ENCODE peak calls at places on chromosomes 7 and 10, in nine cellular contexts. M is HAP-1; P is CD4-positive, alpha-beta memory T cell; I is mesenchymal stem cell; A is fibroblast of lung; E is suprapubic skin; S is Karpas-422; Y is Peyer's patch; D is gastrocnemius medialis. W is an unnamed sample.

GRCh38 chr10:70956029-70956759 is 67.8 kb upstream of the PCBD1 start:
- DNase-seq in M (no peak), P (no peak), I (no peak), A (no peak), E (no peak), S (peak; percentile 50), Y (no peak), D (no peak), W (peak; percentile 56)

GRCh38 chr10:76352300-76352699 is 920.9 kb downstream of the LRMDA start:
- DNase-seq in M (no peak), P (no peak), I (peak; percentile 96), A (peak; percentile 94), E (no peak), S (no peak), Y (no peak), D (no peak), W (no peak)

GRCh38 chr10:103736763-103737162 is 118.6 kb downstream of the SH3PXD2A start:
- DNase-seq in M (peak; percentile 29), P (no peak), I (no peak), A (peak; percentile 31), E (no peak), S (peak; percentile 87), Y (no peak), D (no peak), W (no peak)

GRCh38 chr7:84548366-84549085 is 353.9 kb upstream of the SEMA3A start:
- DNase-seq in M (no peak), P (no peak), I (peak; percentile 68), A (peak; percentile 97), E (no peak), S (no peak), Y (no peak), D (no peak), W (no peak)

GRCh38 chr7:7970620-7971307 is 2.2 kb downstream of the GLCCI1 start:
- DNase-seq in M (peak; percentile 47), P (peak; percentile 39), I (peak; percentile 47), A (peak; percentile 31), E (no peak), S (no peak), Y (no peak), D (no peak), W (no peak)

GRCh38 chr10:49564461-49565009 is 25.6 kb upstream of the ERCC6 start:
- DNase-seq in M (no peak), P (no peak), I (no peak), A (peak; percentile 62), E (no peak), S (no peak), Y (no peak), D (no peak), W (no peak)

GRCh38 chr10:102268333-102268999 is 23.1 kb downstream of the GBF1 start:
- DNase-seq in M (no peak), P (no peak), I (peak; percentile 44), A (peak; percentile 57), E (no peak), S (no peak), Y (no peak), D (no peak), W (no peak)

GRCh38 chr7:104973227-104973626 is 40.8 kb upstream of the KMT2E start:
- DNase-seq in M (no peak), P (no peak), I (no peak), A (peak; percentile 46), E (no peak), S (no peak), Y (no peak), D (no peak), W (no peak)

GRCh38 chr7:101519324-101520017 is 109.6 kb downstream of the MYL10 start:
- DNase-seq in M (no peak), P (no peak), I (peak; percentile 13), A (peak; percentile 66), E (no peak), S (no peak), Y (no peak), D (no peak), W (no peak)

GRCh38 chr7:84372712-84373111 is 178.1 kb upstream of the SEMA3A start:
- DNase-seq in M (no peak), P (no peak), I (no peak), A (peak; percentile 36), E (no peak), S (no peak), Y (no peak), D (no peak), W (no peak)

GRCh38 chr7:20121404-20121803 is 95.8 kb downstream of the MACC1 start:
- DNase-seq in M (no peak), P (peak; percentile 22), I (no peak), A (no peak), E (no peak), S (no peak), Y (no peak), D (no peak), W (no peak)

GRCh38 chr7:121945066-121945848 is 72.3 kb downstream of the PTPRZ1 start:
- DNase-seq in M (no peak), P (no peak), I (no peak), A (peak; percentile 1), E (no peak), S (no peak), Y (no peak), D (no peak), W (no peak)

GRCh38 chr7:12373580-12374263 is 29.9 kb downstream of the VWDE start:
- DNase-seq in M (no peak), P (no peak), I (no peak), A (no peak), E (no peak), S (no peak), Y (no peak), D (no peak), W (no peak)

GRCh38 chr10:103181244-103181643 is 11.8 kb downstream of the NT5C2 start:
- DNase-seq in M (no peak), P (no peak), I (no peak), A (no peak), E (no peak), S (peak; percentile 70), Y (no peak), D (no peak), W (no peak)

GRCh38 chr10:91349381-91349780 is 60.8 kb upstream of the HECTD2 start:
- DNase-seq in M (no peak), P (no peak), I (peak; percentile 92), A (peak; percentile 97), E (no peak), S (no peak), Y (no peak), D (peak; percentile 89), W (no peak)

GRCh38 chr10:16583382-16583781 is 61.7 kb upstream of the C1QL3 start:
- DNase-seq in M (no peak), P (no peak), I (no peak), A (no peak), E (no peak), S (no peak), Y (no peak), D (no peak), W (no peak)

GRCh38 chr10:71431945-71432905 is 35.5 kb downstream of the CDH23 start:
- DNase-seq in M (no peak), P (no peak), I (no peak), A (no peak), E (no peak), S (no peak), Y (peak; percentile 25), D (no peak), W (no peak)

GRCh38 chr7:158413962-158414961 is 173.4 kb downstream of the PTPRN2 start:
- DNase-seq in M (no peak), P (no peak), I (no peak), A (peak; percentile 12), E (peak; percentile 35), S (no peak), Y (peak; percentile 41), D (no peak), W (no peak)
- H3K9me3 ChIP-seq in M (no peaks in the 10 kb centered on the region), P (no peaks in the 10 kb centered on the region), I (peaks cover 10% of the 10 kb centered on the region), A (no peaks in the 10 kb centered on the region), E (no peaks in the 10 kb centered on the region), S (no peaks in the 10 kb centered on the region), Y (no peaks in the 10 kb centered on the region), D (no peaks in the 10 kb centered on the region), W (peaks cover 2% of the 10 kb centered on the region)

DNA sequence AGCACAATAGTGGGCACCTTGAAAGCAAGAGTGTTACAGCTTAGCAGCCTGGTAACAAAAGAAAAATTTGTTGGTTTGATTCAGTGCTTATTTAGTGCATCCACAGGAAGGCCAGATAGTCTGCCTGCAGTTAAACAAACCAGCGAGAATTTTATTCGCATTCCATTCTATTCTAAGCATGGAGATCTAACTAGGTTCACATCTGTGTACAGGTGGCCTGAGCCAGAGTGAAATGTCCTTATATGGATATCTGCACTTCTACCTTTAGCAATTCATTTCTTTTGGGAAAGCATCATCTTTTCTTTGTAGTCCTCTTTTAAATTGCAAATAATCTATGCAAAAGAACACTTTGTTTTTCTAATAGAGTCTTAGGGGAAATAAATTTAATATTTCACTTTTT is 659.0 kb upstream of the FZD8 start:
- DNase-seq in M (no peak), P (no peak), I (no peak), A (no peak), E (no peak), S (no peak), Y (no peak), D (no peak), W (no peak)
- H3K4me3 ChIP-seq in M (no peak overlapping the region), P (no peak overlapping the region), I (no peak overlapping the region), A (no peak overlapping the region), E (no peak overlapping the region), S (no peak overlapping the region), Y (no peak overlapping the region), D (no peak overlapping the region), W (no peak overlapping the region)

DNA sequence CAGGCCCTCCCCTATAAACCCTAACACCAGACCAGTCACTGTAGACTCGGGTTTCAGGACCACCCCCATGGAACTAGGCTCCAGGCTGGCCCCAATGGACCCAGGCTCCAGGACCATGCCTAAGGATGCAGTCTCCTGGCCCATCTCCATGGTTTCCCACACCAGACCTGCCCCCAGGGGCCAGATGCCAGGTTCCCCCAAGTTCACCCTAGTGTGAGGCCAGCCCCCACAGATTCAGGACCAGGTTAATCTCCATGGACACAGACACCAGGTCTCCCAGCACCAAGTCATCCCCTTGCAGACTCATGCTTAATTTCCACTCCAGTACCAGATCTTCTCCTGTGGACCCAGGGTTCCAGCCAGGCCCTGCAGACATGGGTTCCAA is 103.8 kb upstream of the LANCL2 start:
- DNase-seq in M (no peak), P (no peak), I (no peak), A (no peak), E (no peak), S (no peak), Y (no peak), D (no peak), W (no peak)
- H3K9me3 ChIP-seq in M (no peaks in the 10 kb centered on the region), P (no peaks in the 10 kb centered on the region), I (no peaks in the 10 kb centered on the region), A (no peaks in the 10 kb centered on the region), E (no peaks in the 10 kb centered on the region), S (no peaks in the 10 kb centered on the region), Y (no peaks in the 10 kb centered on the region), D (no peaks in the 10 kb centered on the region), W (no peaks in the 10 kb centered on the region)

DNA sequence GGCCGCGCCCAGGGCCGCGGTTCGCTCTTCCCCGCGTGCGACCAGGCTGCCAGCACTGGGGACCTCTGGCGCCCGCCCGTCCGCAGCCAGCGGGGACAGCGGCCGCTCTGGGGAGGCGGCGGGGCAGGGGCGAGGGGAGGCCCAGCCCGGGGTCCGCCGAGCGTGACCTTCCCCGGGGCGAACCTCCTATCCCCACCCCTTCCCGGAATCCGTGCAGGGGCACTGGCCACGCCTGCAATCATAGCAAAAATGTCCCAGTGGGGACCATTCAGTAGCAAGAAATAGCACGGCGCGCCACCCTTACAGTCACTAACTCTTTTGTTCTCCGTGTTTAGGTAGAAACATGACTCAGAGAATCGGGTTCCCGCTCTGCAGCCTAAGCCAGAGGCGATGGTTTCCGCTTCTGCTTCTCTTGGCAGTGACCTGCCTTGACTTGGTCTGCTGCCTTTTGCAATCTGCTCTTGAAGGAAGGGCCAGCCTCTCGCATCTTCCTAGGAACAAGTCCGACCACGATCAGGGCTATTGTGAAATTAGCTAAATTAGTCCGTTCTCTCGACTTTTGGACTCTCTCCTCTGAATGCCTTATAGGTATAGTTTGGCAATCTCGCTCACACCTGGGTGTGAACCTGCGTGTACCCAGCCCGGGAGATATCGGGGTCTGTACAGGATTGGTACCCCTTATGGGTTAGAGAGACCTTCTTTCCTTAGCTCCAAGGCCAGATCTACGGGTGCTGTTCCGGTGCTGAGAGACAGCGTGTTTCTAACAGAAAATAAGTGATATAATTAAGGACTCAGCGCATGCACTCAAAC is 79.4 kb upstream of the ACBD5 start:
- DNase-seq in M (no peak), P (no peak), I (peak; percentile 6), A (peak; percentile 63), E (peak; percentile 80), S (no peak), Y (peak; percentile 75), D (peak; percentile 28), W (peak; percentile 86)
- H3K4me3 ChIP-seq in M (no peak overlapping the region), P (no peak overlapping the region), I (no peak overlapping the region), A (no peak overlapping the region), E (peak overlapping the region; percentile 51), S (no peak overlapping the region), Y (peak overlapping the region; percentile 54), D (no peak overlapping the region), W (no peak overlapping the region)

W was measured in aorta.